ENCODE peak calls at places on chromosomes 3 and 15, in five cellular contexts. P is uterus, K is GM12878, I is heart left ventricle, A is adrenal gland. L is an unnamed sample.

GRCh38 chr3:127512256-127512655 is 78.3 kb downstream of the TPRA1 start:
- DNase-seq in P (no peak), K (no peak), I (no peak), A (no peak), L (no peak)

GRCh38 chr3:98744283-98744682 is 18.9 kb upstream of the ST3GAL6 start:
- DNase-seq in P (no peak), K (no peak), I (no peak), A (no peak), L (no peak)

GRCh38 chr3:186152889-186153292 is 44.0 kb upstream of the ETV5 start:
- DNase-seq in P (no peak), K (peak; percentile 60), I (no peak), A (no peak), L (peak; percentile 84)

GRCh38 chr15:63010386-63010785 is 32.2 kb upstream of the TPM1 start:
- DNase-seq in P (no peak), K (no peak), I (no peak), A (no peak), L (no peak)

GRCh38 chr3:39327746-39328349 is 1.7 kb upstream of the CCR8 start:
- DNase-seq in P (no peak), K (peak; percentile 67), I (no peak), A (no peak), L (no peak)

GRCh38 chr3:138898301-138898700 is 48.6 kb downstream of the FOXL2 start:
- DNase-seq in P (no peak), K (no peak), I (no peak), A (no peak), L (no peak)

GRCh38 chr3:14820156-14820555 is 1.4 kb downstream of the FGD5 start:
- DNase-seq in P (no peak), K (no peak), I (no peak), A (no peak), L (no peak)

GRCh38 chr3:27544372-27544865 is 60.2 kb upstream of the SLC4A7 start:
- DNase-seq in P (no peak), K (no peak), I (no peak), A (no peak), L (peak; percentile 12)

GRCh38 chr15:92803852-92804609 is 96.1 kb upstream of the CHD2 start:
- DNase-seq in P (peak; percentile 88), K (peak; percentile 65), I (no peak), A (peak; percentile 85), L (peak; percentile 100)

GRCh38 chr15:77688270-77689058 is 55.8 kb upstream of the LINGO1 start:
- DNase-seq in P (no peak), K (no peak), I (no peak), A (no peak), L (peak; percentile 38)

GRCh38 chr3:135805752-135806151 is 159.8 kb upstream of the PPP2R3A start:
- DNase-seq in P (no peak), K (no peak), I (no peak), A (no peak), L (no peak)

GRCh38 chr15:69758810-69759410 is 306.3 kb downstream of the RPLP1 start:
- DNase-seq in P (no peak), K (peak; percentile 56), I (no peak), A (peak; percentile 16), L (peak; percentile 98)

GRCh38 chr3:105584351-105584790 is 217.7 kb downstream of the ALCAM start:
- DNase-seq in P (no peak), K (no peak), I (no peak), A (no peak), L (no peak)

GRCh38 chr3:6526861-6527260 is 334.1 kb upstream of the GRM7 start:
- DNase-seq in P (no peak), K (peak; percentile 24), I (no peak), A (no peak), L (peak; percentile 26)

GRCh38 chr3:30581067-30581585 is 25.3 kb upstream of the TGFBR2 start:
- DNase-seq in P (no peak), K (no peak), I (no peak), A (no peak), L (no peak)

GRCh38 chr15:85164841-85165466 is 183.3 kb downstream of the PDE8A start:
- DNase-seq in P (no peak), K (no peak), I (no peak), A (no peak), L (no peak)

GRCh38 chr15:72217216-72217615 is 13.8 kb downstream of the PKM start:
- DNase-seq in P (no peak), K (no peak), I (no peak), A (no peak), L (no peak)

GRCh38 chr3:116280130-116280740 is 165.1 kb downstream of the LSAMP start:
- DNase-seq in P (no peak), K (no peak), I (no peak), A (no peak), L (no peak)

GRCh38 chr15:96327155-96327741 is 3.3 kb upstream of the NR2F2 start:
- DNase-seq in P (peak; percentile 68), K (peak; percentile 61), I (no peak), A (no peak), L (peak; percentile 92)

GRCh38 chr3:46899151-46900006 is 21.9 kb downstream of the PTH1R start:
- DNase-seq in P (no peak), K (no peak), I (peak; percentile 62), A (no peak), L (no peak)

GRCh38 chr3:63364909-63365308 is 86.8 kb downstream of the SYNPR start:
- DNase-seq in P (no peak), K (no peak), I (no peak), A (no peak), L (peak; percentile 10)

GRCh38 chr3:194773216-194773615 is 87.5 kb downstream of the FAM43A start:
- DNase-seq in P (peak; percentile 51), K (no peak), I (no peak), A (peak; percentile 42), L (no peak)

GRCh38 chr3:13537926-13538325 is 11.0 kb upstream of the FBLN2 start:
- DNase-seq in P (no peak), K (no peak), I (peak; percentile 49), A (no peak), L (no peak)

GRCh38 chr3:128226794-128227399 is 73.6 kb downstream of the EEFSEC start:
- DNase-seq in P (peak; percentile 35), K (no peak), I (no peak), A (peak; percentile 39), L (peak; percentile 50)

GRCh38 chr3:166322394-166322793 is 485.2 kb upstream of the BCHE start:
- DNase-seq in P (no peak), K (no peak), I (no peak), A (no peak), L (no peak)

GRCh38 chr15:85543741-85544155 is 163.3 kb downstream of the AKAP13 start:
- DNase-seq in P (peak; percentile 41), K (no peak), I (peak; percentile 74), A (peak; percentile 75), L (peak; percentile 14)

GRCh38 chr15:31302029-31302657 is 24.5 kb upstream of the KLF13 start:
- DNase-seq in P (no peak), K (no peak), I (no peak), A (no peak), L (no peak)

GRCh38 chr3:100335137-100335833 is 728 bp downstream of the NIT2 start:
- DNase-seq in P (no peak), K (no peak), I (no peak), A (no peak), L (peak; percentile 78)

GRCh38 chr3:100331660-100332059 is 2.9 kb upstream of the NIT2 start:
- DNase-seq in P (no peak), K (no peak), I (no peak), A (no peak), L (no peak)

GRCh38 chr3:100333970-100334339 is 602 bp upstream of the NIT2 start:
- DNase-seq in P (no peak), K (no peak), I (no peak), A (no peak), L (no peak)

GRCh38 chr3:100333051-100333450 is 1.5 kb upstream of the NIT2 start:
- DNase-seq in P (no peak), K (no peak), I (no peak), A (no peak), L (peak; percentile 15)

DNA sequence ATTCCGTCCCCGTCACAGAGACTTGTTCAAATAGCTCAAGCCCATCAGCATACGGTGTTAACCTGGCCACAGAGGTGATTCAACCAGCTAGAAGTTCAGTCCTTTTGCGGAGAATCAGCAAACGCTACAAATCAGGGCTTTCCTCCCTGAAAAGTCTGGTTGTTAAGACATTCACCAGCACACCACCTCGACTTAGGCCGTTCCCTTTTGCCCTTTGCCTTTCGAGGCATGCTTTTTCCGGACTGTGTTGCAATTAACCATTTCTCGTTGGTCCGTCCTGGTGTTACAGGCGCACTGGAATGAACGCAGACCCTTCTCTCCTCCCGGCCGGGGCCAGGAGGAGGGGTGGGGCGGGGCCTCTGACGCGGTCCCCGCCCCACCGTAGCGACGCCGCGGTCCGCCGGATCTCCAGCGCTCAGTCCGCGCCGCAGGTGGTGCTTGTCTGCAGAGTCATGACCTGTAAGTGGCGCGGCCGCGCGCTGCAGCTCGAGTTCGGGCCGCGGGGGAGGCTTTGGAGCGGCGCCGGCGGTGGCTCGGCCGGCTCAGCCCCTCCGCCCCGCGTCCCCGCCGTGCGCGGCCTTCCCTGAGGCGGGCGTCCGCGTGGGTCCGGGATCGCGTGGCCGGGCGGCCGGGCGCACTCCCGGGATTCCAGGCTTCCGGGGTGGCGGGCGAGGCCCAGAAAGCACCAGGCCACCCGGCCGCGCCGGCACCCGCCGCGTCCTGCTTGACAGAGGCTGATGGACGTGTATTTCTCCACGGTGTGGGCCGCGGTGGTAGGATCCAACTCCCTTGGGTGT is at the start of gene NIT2:
- DNase-seq in P (peak; percentile 86), K (no peak), I (peak; percentile 93), A (peak; percentile 89), L (peak; percentile 95)
- TF ChIP-seq POLR2A in P (peak; percentile 65), K (peak; percentile 96), I (peak; percentile 72), A (peak; percentile 60), L (peak; percentile 89)

GRCh38 chr3:119418091-119418512 is 45.3 kb downstream of the TMEM39A start:
- DNase-seq in P (no peak), K (no peak), I (no peak), A (no peak), L (no peak)
- TF ChIP-seq POLR2A in P (no peak), K (no peak), I (no peak), A (no peak), L (no peak)

GRCh38 chr3:125519678-125520562 is at the start of gene SNX4:
- DNase-seq in P (peak; percentile 94), K (peak; percentile 63), I (peak; percentile 97), A (peak; percentile 97), L (peak; percentile 93)
- TF ChIP-seq POLR2A in P (peak; percentile 68), K (peak; percentile 92), I (peak; percentile 81), A (peak; percentile 52), L (peak; percentile 83)

DNA sequence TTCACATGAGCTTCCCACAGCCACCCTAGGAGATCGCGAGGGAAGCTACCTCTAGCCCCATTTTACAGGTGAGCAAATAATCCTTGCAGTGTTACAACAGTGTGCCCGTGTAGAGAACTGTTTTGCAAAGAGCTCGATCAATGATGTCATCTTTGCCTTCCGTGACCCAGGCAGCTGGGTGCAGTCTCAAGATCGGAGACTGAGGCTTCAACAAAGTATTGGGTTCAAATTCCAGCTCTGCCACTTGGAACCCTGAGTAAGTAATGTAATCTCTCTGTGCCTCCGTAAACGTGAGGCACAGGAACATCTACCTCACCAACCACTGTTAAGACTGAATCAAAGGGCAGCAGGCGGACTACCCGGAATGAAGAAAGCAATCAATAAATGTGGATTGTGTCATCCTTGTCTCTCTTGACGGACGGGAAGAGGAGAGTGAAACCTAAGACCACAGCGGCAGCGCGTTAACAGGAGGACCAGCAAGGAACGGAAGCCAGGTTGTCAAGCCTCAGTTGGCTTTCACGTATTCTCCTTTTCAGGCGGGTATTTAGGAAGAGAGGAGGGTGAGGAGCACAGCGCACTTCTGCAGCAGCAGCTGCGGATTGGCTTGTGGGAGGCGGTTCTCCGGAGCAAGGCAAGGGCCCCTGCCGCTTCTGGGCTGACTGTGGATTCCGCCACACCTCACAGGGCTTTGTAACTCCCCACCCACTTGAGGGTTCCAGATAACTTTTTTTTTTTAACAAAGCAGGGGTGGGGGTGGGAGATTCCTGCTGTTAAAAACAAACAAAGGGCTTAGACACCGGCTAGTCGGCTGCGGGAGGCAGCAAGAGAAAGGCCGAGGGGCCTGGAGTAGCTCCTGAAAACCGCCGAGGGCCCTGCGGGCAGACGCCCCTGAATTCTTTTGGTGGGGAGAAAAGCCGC is 1.5 kb upstream of the SMAD3 start:
- DNase-seq in P (no peak), K (no peak), I (no peak), A (no peak), L (peak; percentile 94)
- TF ChIP-seq POLR2A in P (no peak), K (no peak), I (no peak), A (no peak), L (peak; percentile 65)